ENCODE peak calls at places on chromosomes 6 and 20, in eight cellular contexts. Q is Calu3, Z is fibroblast of lung, N is tibial artery, M is progenitor cell of endocrine pancreas, W is GM13976, I is H9, Y is left ventricle myocardium inferior. F is an unnamed sample.

GRCh38 chr6:53929340-53930120 is 134.7 kb downstream of the LRRC1 start:
- DNase-seq in Q (no peak), Z (peak), N (no peak), M (no peak), W (no peak), I (no peak), Y (no peak), F (no peak)

GRCh38 chr6:67045076-67045475 is 1338.0 kb upstream of the EYS start:
- DNase-seq in Q (no peak), Z (peak), N (no peak), M (no peak), W (no peak), I (no peak), Y (no peak), F (no peak)

GRCh38 chr6:30741789-30742315 is 635 bp downstream of the FLOT1 start:
- DNase-seq in Q (no peak), Z (no peak), N (no peak), M (no peak), W (no peak), I (no peak), Y (peak), F (no peak)

GRCh38 chr20:17500826-17501225 is 30.4 kb downstream of the BFSP1 start:
- DNase-seq in Q (no peak), Z (no peak), N (no peak), M (no peak), W (no peak), I (peak), Y (no peak), F (peak)

GRCh38 chr6:88868559-88868860 is 94.9 kb downstream of the RNGTT start:
- DNase-seq in Q (no peak), Z (no peak), N (no peak), M (no peak), W (no peak), I (no peak), Y (no peak), F (no peak)

GRCh38 chr6:1908784-1909183 is 299.1 kb downstream of the FOXC1 start:
- DNase-seq in Q (no peak), Z (no peak), N (no peak), M (no peak), W (no peak), I (no peak), Y (no peak), F (no peak)

GRCh38 chr6:84462697-84463096 is 235.3 kb upstream of the CEP162 start:
- DNase-seq in Q (no peak), Z (peak), N (no peak), M (no peak), W (no peak), I (no peak), Y (no peak), F (no peak)

GRCh38 chr20:20553534-20553933 is 158.9 kb downstream of the RALGAPA2 start:
- DNase-seq in Q (no peak), Z (no peak), N (no peak), M (no peak), W (no peak), I (no peak), Y (no peak), F (no peak)

GRCh38 chr6:31579119-31579505 is 3.1 kb downstream of the LTB start:
- DNase-seq in Q (no peak), Z (no peak), N (no peak), M (no peak), W (no peak), I (no peak), Y (no peak), F (no peak)

GRCh38 chr6:47200536-47201334 is 109.0 kb downstream of the TNFRSF21 start:
- DNase-seq in Q (no peak), Z (no peak), N (no peak), M (no peak), W (no peak), I (no peak), Y (no peak), F (no peak)

GRCh38 chr6:41577865-41578713 is 31.9 kb downstream of the FOXP4 start:
- DNase-seq in Q (no peak), Z (peak), N (no peak), M (no peak), W (no peak), I (peak), Y (no peak), F (no peak)

GRCh38 chr6:42140051-42140450 is 2.4 kb downstream of the C6orf132 start:
- DNase-seq in Q (peak), Z (peak), N (no peak), M (no peak), W (no peak), I (no peak), Y (no peak), F (peak)

GRCh38 chr6:100453701-100454521 is 10.8 kb downstream of the SIM1 start:
- DNase-seq in Q (no peak), Z (no peak), N (no peak), M (peak), W (peak), I (peak), Y (no peak), F (no peak)

GRCh38 chr6:67882436-67883311 is 752.4 kb upstream of the ADGRB3 start:
- DNase-seq in Q (no peak), Z (no peak), N (no peak), M (no peak), W (no peak), I (no peak), Y (no peak), F (no peak)

GRCh38 chr6:12973302-12973865 is 256.8 kb downstream of the PHACTR1 start:
- DNase-seq in Q (no peak), Z (no peak), N (no peak), M (no peak), W (no peak), I (no peak), Y (no peak), F (no peak)

GRCh38 chr20:17985388-17986018 is 16.7 kb downstream of the MGME1 start:
- DNase-seq in Q (no peak), Z (no peak), N (no peak), M (no peak), W (no peak), I (no peak), Y (no peak), F (no peak)

GRCh38 chr6:12529364-12530019 is 187.1 kb upstream of the PHACTR1 start:
- DNase-seq in Q (no peak), Z (no peak), N (no peak), M (no peak), W (no peak), I (peak), Y (no peak), F (no peak)

GRCh38 chr6:40738551-40738950 is 151.4 kb upstream of the LRFN2 start:
- DNase-seq in Q (no peak), Z (no peak), N (no peak), M (no peak), W (no peak), I (no peak), Y (no peak), F (no peak)

GRCh38 chr20:2880650-2881049 is 7.4 kb downstream of the PTPRA start:
- DNase-seq in Q (no peak), Z (no peak), N (no peak), M (no peak), W (no peak), I (no peak), Y (no peak), F (no peak)

GRCh38 chr6:53861543-53861942 is 66.7 kb downstream of the LRRC1 start:
- DNase-seq in Q (no peak), Z (no peak), N (no peak), M (no peak), W (no peak), I (no peak), Y (no peak), F (no peak)

GRCh38 chr6:126682440-126682839 is 342.5 kb downstream of the CENPW start:
- DNase-seq in Q (no peak), Z (peak), N (no peak), M (no peak), W (no peak), I (no peak), Y (no peak), F (no peak)

GRCh38 chr20:38043512-38044300 is 10.2 kb downstream of the RPRD1B start:
- DNase-seq in Q (no peak), Z (peak), N (no peak), M (no peak), W (no peak), I (no peak), Y (no peak), F (no peak)

GRCh38 chr6:126055449-126055848 is 69.1 kb downstream of the TRMT11 start:
- DNase-seq in Q (no peak), Z (no peak), N (no peak), M (no peak), W (no peak), I (no peak), Y (no peak), F (no peak)

GRCh38 chr20:17854307-17854903 is 114.2 kb downstream of the SNX5 start:
- DNase-seq in Q (no peak), Z (peak), N (no peak), M (no peak), W (no peak), I (peak), Y (peak), F (peak)

GRCh38 chr6:80163754-80164187 is 57.3 kb downstream of the BCKDHB start:
- DNase-seq in Q (peak), Z (peak), N (no peak), M (no peak), W (peak), I (no peak), Y (no peak), F (no peak)

GRCh38 chr6:152952866-152953509 is 29.9 kb downstream of the FBXO5 start:
- DNase-seq in Q (no peak), Z (peak), N (no peak), M (no peak), W (peak), I (no peak), Y (no peak), F (no peak)

GRCh38 chr6:27332692-27333641 is 20.9 kb upstream of the POM121L2 start:
- DNase-seq in Q (peak), Z (peak), N (no peak), M (no peak), W (peak), I (peak), Y (no peak), F (no peak)

GRCh38 chr6:81630719-81631118 is 121.8 kb downstream of the TENT5A start:
- DNase-seq in Q (no peak), Z (no peak), N (no peak), M (no peak), W (no peak), I (no peak), Y (no peak), F (no peak)

GRCh38 chr20:55888655-55889054 is 116.7 kb downstream of the CBLN4 start:
- DNase-seq in Q (no peak), Z (no peak), N (no peak), M (no peak), W (no peak), I (no peak), Y (no peak), F (no peak)

GRCh38 chr6:121222656-121223055 is 111.6 kb downstream of the TBC1D32 start:
- DNase-seq in Q (no peak), Z (peak), N (no peak), M (no peak), W (no peak), I (no peak), Y (no peak), F (no peak)

GRCh38 chr6:97203343-97203742 is 79.7 kb downstream of the MMS22L start:
- DNase-seq in Q (no peak), Z (peak), N (no peak), M (no peak), W (no peak), I (no peak), Y (no peak), F (no peak)

GRCh38 chr6:722608-723007 is 29.7 kb upstream of the EXOC2 start:
- DNase-seq in Q (no peak), Z (peak), N (no peak), M (no peak), W (no peak), I (no peak), Y (no peak), F (no peak)

GRCh38 chr6:56539503-56540105 is 103.1 kb downstream of the DST start:
- DNase-seq in Q (no peak), Z (no peak), N (no peak), M (no peak), W (no peak), I (no peak), Y (no peak), F (no peak)

GRCh38 chr6:137165375-137166246 is 7.8 kb downstream of the IL22RA2 start:
- DNase-seq in Q (peak), Z (no peak), N (no peak), M (no peak), W (peak), I (no peak), Y (no peak), F (no peak)

GRCh38 chr6:133340557-133340956 is 99.4 kb downstream of the EYA4 start:
- DNase-seq in Q (peak), Z (peak), N (no peak), M (no peak), W (no peak), I (no peak), Y (no peak), F (no peak)

GRCh38 chr6:161038229-161039003 is 46.8 kb downstream of the MAP3K4 start:
- DNase-seq in Q (peak), Z (peak), N (no peak), M (no peak), W (peak), I (no peak), Y (peak), F (no peak)

GRCh38 chr6:125528614-125529013 is 220.8 kb upstream of the HEY2 start:
- DNase-seq in Q (no peak), Z (no peak), N (no peak), M (no peak), W (no peak), I (peak), Y (no peak), F (no peak)

GRCh38 chr20:44723391-44723790 is 8.2 kb downstream of the CCN5 start:
- DNase-seq in Q (no peak), Z (no peak), N (no peak), M (no peak), W (no peak), I (no peak), Y (no peak), F (no peak)

GRCh38 chr20:25299801-25300200 is 51.9 kb downstream of the PYGB start:
- DNase-seq in Q (no peak), Z (no peak), N (no peak), M (no peak), W (no peak), I (no peak), Y (no peak), F (no peak)
- TF ChIP-seq CTCF in Q (no peak), Z (no peak), N (no peak), M (no peak), W (no peak), I (no peak), Y (no peak), F (no peak)

GRCh38 chr20:33444797-33445560 is 1.4 kb upstream of the SNTA1 start:
- DNase-seq in Q (peak), Z (peak), N (no peak), M (no peak), W (no peak), I (peak), Y (peak), F (no peak)
- TF ChIP-seq CTCF in Q (peak), Z (peak), N (peak), M (no peak), W (peak), I (peak), Y (peak), F (no peak)

GRCh38 chr6:149446791-149447376 is 37.9 kb downstream of the ZC3H12D start:
- DNase-seq in Q (no peak), Z (no peak), N (peak), M (no peak), W (no peak), I (no peak), Y (no peak), F (no peak)
- TF ChIP-seq CTCF in Q (no peak), Z (no peak), N (no peak), M (no peak), W (no peak), I (peak), Y (no peak), F (no peak)

GRCh38 chr20:57509665-57510237 is 15.2 kb downstream of the CTCFL start:
- DNase-seq in Q (peak), Z (no peak), N (no peak), M (no peak), W (peak), I (peak), Y (no peak), F (no peak)
- TF ChIP-seq CTCF in Q (peak), Z (peak), N (no peak), M (peak), W (peak), I (peak), Y (peak), F (peak)

GRCh38 chr6:91383207-91383606 is 796.3 kb upstream of the MAP3K7 start:
- DNase-seq in Q (no peak), Z (no peak), N (no peak), M (no peak), W (no peak), I (no peak), Y (no peak), F (no peak)

GRCh38 chr6:91386204-91386603 is 799.3 kb upstream of the MAP3K7 start:
- DNase-seq in Q (no peak), Z (no peak), N (no peak), M (no peak), W (no peak), I (no peak), Y (no peak), F (no peak)

DNA sequence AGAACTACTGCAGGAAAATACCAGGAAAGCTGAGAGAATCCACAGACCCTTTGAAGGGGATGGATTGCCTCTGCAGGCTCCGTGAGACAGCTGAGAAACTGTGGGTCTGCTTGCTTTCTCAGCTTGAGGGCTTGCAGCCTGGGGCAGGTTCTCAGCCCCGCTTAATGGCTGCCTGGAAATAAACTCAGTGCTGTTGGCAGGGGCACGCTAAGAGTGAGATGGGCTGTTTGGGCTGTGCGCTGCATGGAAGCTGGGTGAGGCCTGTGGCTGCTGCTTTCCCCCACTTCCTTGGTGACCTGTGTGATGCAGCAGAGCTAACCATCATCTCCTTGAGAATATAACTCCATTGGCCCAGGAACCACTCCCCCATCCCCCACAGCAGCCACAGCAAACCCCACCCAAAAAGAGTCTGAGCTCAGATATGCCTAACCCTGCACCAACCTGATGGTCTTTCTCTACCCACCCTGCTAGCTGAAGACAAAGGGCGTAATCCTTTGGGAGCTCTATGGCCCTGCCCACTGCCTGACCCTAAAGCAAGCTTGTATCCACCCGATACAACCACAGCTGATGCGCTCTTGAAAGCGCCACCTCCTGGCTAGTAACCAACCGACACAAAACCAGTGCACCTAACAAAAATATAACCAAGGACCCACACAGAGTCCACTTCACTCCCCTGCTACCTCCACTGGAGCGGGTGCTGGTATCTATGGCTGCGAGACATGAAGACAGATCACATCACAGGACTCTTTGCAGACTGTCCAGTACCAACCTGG is 800.6 kb upstream of the MAP3K7 start:
- DNase-seq in Q (no peak), Z (no peak), N (no peak), M (no peak), W (no peak), I (peak), Y (no peak), F (no peak)
- TF ChIP-seq CTCF in Q (no peak), Z (no peak), N (no peak), M (peak), W (no peak), I (peak), Y (no peak), F (no peak)

GRCh38 chr20:51678041-51678697 is 90.0 kb downstream of the ATP9A start:
- DNase-seq in Q (no peak), Z (no peak), N (no peak), M (peak), W (no peak), I (no peak), Y (no peak), F (no peak)
- TF ChIP-seq CTCF in Q (no peak), Z (peak), N (no peak), M (peak), W (no peak), I (no peak), Y (no peak), F (no peak)

GRCh38 chr6:44645276-44645675 is 257.8 kb downstream of the CDC5L start:
- DNase-seq in Q (no peak), Z (no peak), N (no peak), M (no peak), W (no peak), I (no peak), Y (no peak), F (no peak)
- TF ChIP-seq CTCF in Q (no peak), Z (peak), N (no peak), M (peak), W (no peak), I (peak), Y (peak), F (no peak)

GRCh38 chr20:59453634-59454241 is 150.6 kb upstream of the PHACTR3 start:
- DNase-seq in Q (no peak), Z (no peak), N (peak), M (no peak), W (no peak), I (no peak), Y (peak), F (no peak)

GRCh38 chr20:59458645-59459044 is 145.7 kb upstream of the PHACTR3 start:
- DNase-seq in Q (no peak), Z (no peak), N (no peak), M (no peak), W (no peak), I (no peak), Y (no peak), F (no peak)

GRCh38 chr20:59452856-59453255 is 151.5 kb upstream of the PHACTR3 start:
- DNase-seq in Q (no peak), Z (no peak), N (peak), M (no peak), W (no peak), I (no peak), Y (no peak), F (no peak)

GRCh38 chr20:59456342-59457132 is 147.8 kb upstream of the PHACTR3 start:
- DNase-seq in Q (no peak), Z (no peak), N (no peak), M (no peak), W (no peak), I (no peak), Y (no peak), F (no peak)

GRCh38 chr20:59455392-59456341 is 148.7 kb upstream of the PHACTR3 start:
- DNase-seq in Q (peak), Z (peak), N (no peak), M (no peak), W (peak), I (no peak), Y (peak), F (no peak)
- TF ChIP-seq CTCF in Q (peak), Z (peak), N (peak), M (peak), W (peak), I (peak), Y (peak), F (peak)

DNA sequence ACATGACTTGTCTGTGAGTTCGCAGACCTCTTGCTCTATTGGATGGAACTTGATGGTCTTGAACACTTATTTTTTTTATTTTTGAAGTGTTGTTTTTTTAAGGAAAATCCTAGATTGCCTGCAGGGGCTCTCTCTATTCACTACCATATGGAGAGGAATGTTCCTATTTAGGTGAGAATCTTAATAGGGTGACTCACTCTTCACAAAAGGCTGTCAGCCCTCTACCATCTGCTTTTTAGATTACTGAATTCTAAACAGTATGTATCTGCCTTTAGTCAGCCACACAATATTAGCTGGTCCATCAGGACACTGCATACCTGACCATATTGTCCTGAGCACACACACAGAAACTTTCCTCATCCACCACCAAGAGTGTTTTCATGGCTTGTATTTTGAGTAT is 6.4 kb upstream of the BTBD9 start:
- DNase-seq in Q (no peak), Z (no peak), N (no peak), M (no peak), W (no peak), I (no peak), Y (no peak), F (no peak)
- TF ChIP-seq CTCF in Q (no peak), Z (no peak), N (no peak), M (no peak), W (no peak), I (no peak), Y (no peak), F (no peak)